ENCODE peak calls at places on chromosomes 12 and 14, in five cellular contexts. U is activated CD4-positive, alpha-beta T cell treated with anti-CD3 and anti-CD28 coated beads, Interleukin-2, amount 10 ng/mL, durations not matched to agents 7 days and 5 days; X is right atrium auricular region; L is left cardiac atrium; P is MG63. M is an unnamed sample.
A peak's percentile ranks its signal among the peaks of the same experiment; 100 is the strongest.

GRCh38 chr12:49026101-49026500 is 7.5 kb upstream of the PRKAG1 start:
- DNase-seq in X (no peak), P (no peak), U (no peak), L (no peak), M (no peak)

GRCh38 chr12:90683871-90684270 is 271.1 kb downstream of the CCER1 start:
- DNase-seq in L (no peak), X (no peak), U (no peak), P (no peak), M (no peak)

GRCh38 chr12:65822732-65823480 is 1.4 kb upstream of the HMGA2 start:
- DNase-seq in X (no peak), L (peak; percentile 24), P (peak; percentile 4), U (no peak), M (no peak)

GRCh38 chr12:41206298-41206697 is 18.2 kb downstream of the PDZRN4 start:
- DNase-seq in X (no peak), U (no peak), P (no peak), L (no peak), M (no peak)

GRCh38 chr12:20415013-20415412 is 46.7 kb downstream of the PDE3A start:
- DNase-seq in L (peak; percentile 29), X (no peak), P (no peak), U (no peak), M (no peak)

GRCh38 chr12:50458606-50459005 is 46.2 kb upstream of the DIP2B start:
- DNase-seq in U (no peak), L (no peak), P (no peak), X (no peak), M (no peak)

GRCh38 chr12:70080577-70080976 is 162.7 kb upstream of the CNOT2 start:
- DNase-seq in U (no peak), X (no peak), P (no peak), L (no peak), M (no peak)

GRCh38 chr12:87142346-87142745 is 886.2 kb upstream of the MGAT4C start:
- DNase-seq in X (no peak), P (no peak), L (no peak), U (no peak), M (no peak)

GRCh38 chr14:93734086-93734822 is 54.0 kb downstream of the PRIMA1 start:
- DNase-seq in X (no peak), P (no peak), U (no peak), L (no peak), M (no peak)

GRCh38 chr12:20369164-20370000 is 1.0 kb downstream of the PDE3A start:
- DNase-seq in L (peak; percentile 88), U (no peak), X (peak; percentile 86), P (peak; percentile 69), M (no peak)

GRCh38 chr12:16281157-16281556 is 3.7 kb upstream of the SLC15A5 start:
- DNase-seq in L (no peak), U (no peak), P (no peak), X (no peak), M (no peak)

GRCh38 chr12:53070901-53071492 is 8.2 kb downstream of the SPRYD3 start:
- DNase-seq in U (no peak), L (no peak), X (no peak), P (no peak), M (no peak)

GRCh38 chr14:95217391-95217900 is 60.1 kb upstream of the DICER1 start:
- DNase-seq in L (no peak), P (no peak), X (no peak), U (no peak), M (no peak)

GRCh38 chr12:26292596-26292995 is 97.2 kb downstream of the SSPN start:
- DNase-seq in P (no peak), U (no peak), L (no peak), X (no peak), M (no peak)

GRCh38 chr12:4281173-4281654 is 7.7 kb downstream of the CCND2 start:
- DNase-seq in P (no peak), U (no peak), X (no peak), L (no peak), M (no peak)

M was measured in CD4-positive, alpha-beta memory T cell.